ENCODE peak calls at places on chromosome 7, in nine cellular contexts. M is transverse colon, D is choroid plexus epithelial cell, T is neural crest cell, L is GDM1, K is smooth muscle cell of the brain vasculature, H is RWPE1, O is ureter, Q is upper lobe of right lung. Z is an unnamed sample.

GRCh38 chr7:98659746-98660145 is 42.7 kb downstream of the NPTX2 start:
- DNase-seq in T (no peak), L (no peak), K (no peak), M (no peak), O (no peak), H (no peak), D (no peak), Q (no peak), Z (no peak)

GRCh38 chr7:119931230-119931824 is 341.6 kb upstream of the KCND2 start:
- DNase-seq in L (no peak), O (no peak), T (no peak), K (no peak), Q (no peak), H (no peak), D (no peak), M (no peak), Z (no peak)

GRCh38 chr7:131123991-131124629 is 203.6 kb upstream of the MKLN1 start:
- DNase-seq in H (no peak), L (no peak), K (no peak), T (no peak), D (no peak), Q (no peak), O (no peak), M (peak; percentile 63), Z (no peak)

GRCh38 chr7:78265486-78265885 is 466.9 kb downstream of the PHTF2 start:
- DNase-seq in K (no peak), H (no peak), Q (no peak), M (no peak), D (no peak), O (no peak), T (no peak), L (no peak), Z (no peak)

GRCh38 chr7:27205325-27206280 is 5.7 kb upstream of the HOXA13 start:
- DNase-seq in K (no peak), O (no peak), L (no peak), H (no peak), Q (peak; percentile 48), T (no peak), M (no peak), D (no peak), Z (no peak)

GRCh38 chr7:139655305-139655704 is 122.5 kb downstream of the HIPK2 start:
- DNase-seq in L (no peak), Q (no peak), K (no peak), M (no peak), H (no peak), O (no peak), D (no peak), T (no peak), Z (no peak)

GRCh38 chr7:99473315-99473596 is 566 bp downstream of the ZNF789 start:
- DNase-seq in T (no peak), L (peak; percentile 37), Q (no peak), O (no peak), D (peak; percentile 92), M (peak; percentile 26), K (no peak), H (peak; percentile 82), Z (peak; percentile 38)

GRCh38 chr7:150389532-150389816 is 10.3 kb downstream of the ZNF775 start:
- DNase-seq in M (no peak), K (no peak), D (peak; percentile 12), Q (no peak), T (no peak), O (no peak), L (no peak), H (no peak), Z (no peak)

GRCh38 chr7:28065308-28065707 is 115.3 kb downstream of the JAZF1 start:
- DNase-seq in O (no peak), L (no peak), Q (no peak), K (no peak), H (no peak), T (no peak), D (peak; percentile 79), M (no peak), Z (no peak)

GRCh38 chr7:151064993-151065392 is 5.6 kb downstream of the SLC4A2 start:
- DNase-seq in M (no peak), K (no peak), O (no peak), T (no peak), Q (no peak), H (no peak), D (no peak), L (no peak), Z (no peak)

GRCh38 chr7:19144661-19145428 is at the start of gene FERD3L:
- DNase-seq in H (no peak), D (no peak), K (no peak), L (no peak), O (no peak), M (no peak), T (no peak), Q (no peak), Z (no peak)

GRCh38 chr7:34973400-34973760 is 63.9 kb downstream of the DPY19L1 start:
- DNase-seq in K (no peak), D (no peak), L (no peak), O (no peak), T (no peak), Q (no peak), M (no peak), H (no peak), Z (no peak)

GRCh38 chr7:111045469-111045868 is 45.5 kb upstream of the LRRN3 start:
- DNase-seq in M (no peak), H (no peak), K (no peak), D (no peak), O (no peak), T (no peak), L (no peak), Q (no peak), Z (no peak)

GRCh38 chr7:141145630-141145982 is 71.7 kb downstream of the TMEM178B start:
- DNase-seq in M (no peak), D (no peak), L (no peak), H (no peak), O (no peak), T (no peak), K (no peak), Q (no peak), Z (no peak)

GRCh38 chr7:129502708-129503685 is 666 bp downstream of the SMKR1 start:
- DNase-seq in T (peak; percentile 15), K (no peak), O (no peak), M (no peak), Q (no peak), H (peak; percentile 3), L (no peak), D (no peak), Z (no peak)

GRCh38 chr7:117034851-117035462 is 81.7 kb downstream of the ST7 start:
- DNase-seq in H (no peak), K (no peak), O (no peak), M (no peak), D (peak; percentile 66), Q (no peak), T (no peak), L (no peak), Z (no peak)

GRCh38 chr7:95549818-95550529 is 46.3 kb downstream of the PDK4 start:
- DNase-seq in T (no peak), K (peak; percentile 84), H (peak; percentile 85), L (no peak), D (peak; percentile 99), O (peak; percentile 89), Q (peak; percentile 79), M (peak; percentile 92), Z (no peak)

GRCh38 chr7:115526272-115526671 is 504.3 kb downstream of the TFEC start:
- DNase-seq in Q (no peak), D (no peak), M (no peak), L (no peak), T (no peak), K (no peak), H (no peak), O (no peak), Z (no peak)

GRCh38 chr7:95012001-95012400 is 104.6 kb downstream of the PPP1R9A start:
- DNase-seq in O (no peak), H (no peak), T (no peak), K (no peak), M (no peak), L (no peak), Q (no peak), D (no peak), Z (no peak)

GRCh38 chr7:12458520-12459131 is 55.0 kb upstream of the VWDE start:
- DNase-seq in D (peak; percentile 73), L (no peak), Q (no peak), M (no peak), K (peak; percentile 23), H (peak; percentile 62), O (no peak), T (no peak), Z (peak; percentile 10)

GRCh38 chr7:138433583-138434437 is 26.2 kb upstream of the TRIM24 start:
- DNase-seq in D (no peak), M (no peak), T (no peak), L (no peak), H (no peak), O (no peak), K (no peak), Q (no peak), Z (no peak)

GRCh38 chr7:111362660-111363059 is 199.6 kb downstream of the IMMP2L start:
- DNase-seq in H (peak; percentile 27), M (no peak), K (no peak), L (no peak), T (no peak), D (peak; percentile 65), O (no peak), Q (no peak), Z (no peak)

GRCh38 chr7:83532229-83532628 is 116.7 kb downstream of the SEMA3E start:
- DNase-seq in M (no peak), H (peak; percentile 15), Q (no peak), L (no peak), O (no peak), T (no peak), D (peak; percentile 32), K (no peak), Z (no peak)

GRCh38 chr7:2757361-2757903 is 69.4 kb downstream of the AMZ1 start:
- DNase-seq in O (peak; percentile 69), M (peak; percentile 38), T (no peak), Q (no peak), K (no peak), L (no peak), H (peak; percentile 47), D (peak; percentile 32), Z (no peak)

GRCh38 chr7:40223451-40224112 is 88.8 kb downstream of the SUGCT start:
- DNase-seq in Q (no peak), L (no peak), T (no peak), K (no peak), D (peak; percentile 25), M (no peak), H (no peak), O (no peak), Z (no peak)

GRCh38 chr7:92251181-92251580 is 5.4 kb downstream of the ANKIB1 start:
- DNase-seq in Q (no peak), T (no peak), H (no peak), L (no peak), M (no peak), O (no peak), K (no peak), D (no peak), Z (no peak)